ENCODE peak calls at places on chromosomes 7 and 10, in seven cellular contexts. One of them, this sample, is unnamed. For H3K4me1, the result is how much of the 10 kb centered on the place peaks cover.

GRCh38 chr7:109984726-109985125 is 1106.2 kb upstream of the LRRN3 start:
- DNase-seq in SK-N-SH: no peak
- DNase-seq in A549: no peak
- DNase-seq in fibroblast of lung: no peak
- DNase-seq in H1: no peak
- DNase-seq in CD4-positive, alpha-beta memory T cell: no peak
- DNase-seq in endothelial cell of umbilical vein: no peak
- DNase-seq in this sample: no peak

GRCh38 chr10:124194199-124194824 is 100.9 kb upstream of the CHST15 start:
- DNase-seq in CD4-positive, alpha-beta memory T cell: no peak
- DNase-seq in A549: no peak
- DNase-seq in H1: no peak
- DNase-seq in SK-N-SH: no peak
- DNase-seq in endothelial cell of umbilical vein: no peak
- DNase-seq in fibroblast of lung: no peak
- DNase-seq in this sample: no peak

GRCh38 chr10:125982256-125982948 is 86.0 kb downstream of the FANK1 start:
- DNase-seq in endothelial cell of umbilical vein: peak
- DNase-seq in H1: no peak
- DNase-seq in A549: peak
- DNase-seq in CD4-positive, alpha-beta memory T cell: peak
- DNase-seq in fibroblast of lung: peak
- DNase-seq in SK-N-SH: peak
- DNase-seq in this sample: peak

GRCh38 chr7:79339208-79339925 is 114.1 kb downstream of the MAGI2 start:
- DNase-seq in SK-N-SH: no peak
- DNase-seq in A549: no peak
- DNase-seq in fibroblast of lung: no peak
- DNase-seq in H1: no peak
- DNase-seq in endothelial cell of umbilical vein: no peak
- DNase-seq in CD4-positive, alpha-beta memory T cell: no peak
- DNase-seq in this sample: no peak

GRCh38 chr10:18406136-18406535 is 245.3 kb downstream of the NSUN6 start:
- DNase-seq in endothelial cell of umbilical vein: no peak
- DNase-seq in A549: no peak
- DNase-seq in fibroblast of lung: no peak
- DNase-seq in SK-N-SH: no peak
- DNase-seq in H1: no peak
- DNase-seq in CD4-positive, alpha-beta memory T cell: no peak
- DNase-seq in this sample: no peak

GRCh38 chr10:112953760-112954159 is 3.7 kb downstream of the TCF7L2 start:
- DNase-seq in H1: no peak
- DNase-seq in fibroblast of lung: peak
- DNase-seq in SK-N-SH: no peak
- DNase-seq in CD4-positive, alpha-beta memory T cell: no peak
- DNase-seq in endothelial cell of umbilical vein: peak
- DNase-seq in A549: no peak
- DNase-seq in this sample: no peak

GRCh38 chr7:65820287-65820950 is 52.5 kb upstream of the VKORC1L1 start:
- DNase-seq in H1: no peak
- DNase-seq in SK-N-SH: no peak
- DNase-seq in endothelial cell of umbilical vein: no peak
- DNase-seq in CD4-positive, alpha-beta memory T cell: no peak
- DNase-seq in A549: no peak
- DNase-seq in fibroblast of lung: no peak
- DNase-seq in this sample: no peak

GRCh38 chr10:83603708-83604107 is 535.6 kb upstream of the GHITM start:
- DNase-seq in A549: no peak
- DNase-seq in endothelial cell of umbilical vein: peak
- DNase-seq in fibroblast of lung: peak
- DNase-seq in H1: no peak
- DNase-seq in CD4-positive, alpha-beta memory T cell: no peak
- DNase-seq in SK-N-SH: no peak
- DNase-seq in this sample: peak

GRCh38 chr10:86190291-86190690 is 176.3 kb downstream of the GRID1 start:
- DNase-seq in endothelial cell of umbilical vein: no peak
- DNase-seq in A549: no peak
- DNase-seq in SK-N-SH: no peak
- DNase-seq in CD4-positive, alpha-beta memory T cell: no peak
- DNase-seq in H1: no peak
- DNase-seq in fibroblast of lung: no peak
- DNase-seq in this sample: no peak

DNA sequence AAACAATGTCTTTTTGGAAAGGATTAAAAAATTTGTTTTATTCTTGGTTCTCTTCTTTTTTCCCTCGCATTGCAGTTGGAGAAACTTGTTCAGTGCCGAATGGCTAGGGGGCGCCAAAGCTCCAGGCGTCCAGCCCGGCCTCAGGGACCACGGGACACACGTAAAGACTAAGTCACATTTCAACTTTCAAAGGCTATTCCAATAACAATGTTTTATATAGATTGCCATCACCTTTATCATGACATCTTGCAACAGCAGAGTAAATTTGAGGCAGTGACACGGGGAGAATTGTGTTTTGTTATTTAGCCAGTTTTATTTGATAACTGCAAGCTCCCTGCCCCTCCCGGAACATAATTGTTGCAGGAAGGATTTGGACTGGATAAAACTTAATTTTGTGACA is 2.2 kb upstream of the IGFBP3 start:
- DNase-seq in fibroblast of lung: peak
- DNase-seq in SK-N-SH: peak
- DNase-seq in H1: peak
- DNase-seq in CD4-positive, alpha-beta memory T cell: peak
- DNase-seq in A549: no peak
- DNase-seq in endothelial cell of umbilical vein: peak
- DNase-seq in this sample: peak
- H3K4me3 ChIP-seq in fibroblast of lung: peak
- H3K4me3 ChIP-seq in SK-N-SH: peak
- H3K4me3 ChIP-seq in H1: peak
- H3K4me3 ChIP-seq in CD4-positive, alpha-beta memory T cell: no peak
- H3K4me3 ChIP-seq in A549: peak
- H3K4me3 ChIP-seq in endothelial cell of umbilical vein: no peak
- H3K4me3 ChIP-seq in this sample: peak

GRCh38 chr10:71473671-71474599 is 77.2 kb downstream of the CDH23 start:
- DNase-seq in CD4-positive, alpha-beta memory T cell: no peak
- DNase-seq in fibroblast of lung: no peak
- DNase-seq in H1: no peak
- DNase-seq in SK-N-SH: no peak
- DNase-seq in A549: no peak
- DNase-seq in endothelial cell of umbilical vein: no peak
- DNase-seq in this sample: no peak

GRCh38 chr10:71472466-71472865 is 75.7 kb downstream of the CDH23 start:
- DNase-seq in endothelial cell of umbilical vein: no peak
- DNase-seq in H1: no peak
- DNase-seq in A549: no peak
- DNase-seq in CD4-positive, alpha-beta memory T cell: no peak
- DNase-seq in fibroblast of lung: no peak
- DNase-seq in SK-N-SH: no peak
- DNase-seq in this sample: no peak

GRCh38 chr10:71474702-71475242 is 78.1 kb downstream of the CDH23 start:
- DNase-seq in CD4-positive, alpha-beta memory T cell: no peak
- DNase-seq in SK-N-SH: no peak
- DNase-seq in endothelial cell of umbilical vein: no peak
- DNase-seq in fibroblast of lung: no peak
- DNase-seq in A549: no peak
- DNase-seq in H1: no peak
- DNase-seq in this sample: no peak

GRCh38 chr10:71471957-71472365 is 75.2 kb downstream of the CDH23 start:
- DNase-seq in A549: no peak
- DNase-seq in endothelial cell of umbilical vein: no peak
- DNase-seq in H1: no peak
- DNase-seq in CD4-positive, alpha-beta memory T cell: no peak
- DNase-seq in SK-N-SH: no peak
- DNase-seq in fibroblast of lung: no peak
- DNase-seq in this sample: no peak

DNA sequence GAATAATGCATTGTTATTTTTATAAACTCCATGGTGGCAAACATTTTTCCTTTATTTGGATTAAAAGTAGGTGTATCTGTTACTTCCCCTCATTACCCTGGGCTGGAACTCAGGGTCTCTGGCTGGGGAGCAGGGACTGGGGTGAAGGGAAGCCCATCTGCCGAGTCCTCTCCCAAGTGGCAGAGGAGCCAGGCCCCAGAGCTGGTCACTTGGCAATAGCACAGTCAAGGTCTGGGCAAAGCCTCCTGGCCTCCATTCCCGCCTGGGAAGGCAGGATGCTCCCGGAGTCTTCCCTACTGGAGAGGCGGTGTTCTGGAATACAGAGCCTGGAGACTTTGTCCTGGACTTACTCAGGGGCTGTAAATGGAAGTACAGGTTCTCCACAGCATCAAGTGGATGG is 76.2 kb downstream of the CDH23 start:
- DNase-seq in endothelial cell of umbilical vein: no peak
- DNase-seq in A549: no peak
- DNase-seq in CD4-positive, alpha-beta memory T cell: no peak
- DNase-seq in SK-N-SH: no peak
- DNase-seq in H1: no peak
- DNase-seq in fibroblast of lung: no peak
- DNase-seq in this sample: no peak
- H3K4me1 ChIP-seq in endothelial cell of umbilical vein: under half
- H3K4me1 ChIP-seq in A549: under half
- H3K4me1 ChIP-seq in CD4-positive, alpha-beta memory T cell: under half
- H3K4me1 ChIP-seq in SK-N-SH: under half
- H3K4me1 ChIP-seq in H1: under half
- H3K4me1 ChIP-seq in fibroblast of lung: under half
- H3K4me1 ChIP-seq in this sample: under half

GRCh38 chr10:128047991-128048826 is 78.0 kb downstream of the MKI67 start:
- DNase-seq in CD4-positive, alpha-beta memory T cell: peak
- DNase-seq in fibroblast of lung: peak
- DNase-seq in H1: no peak
- DNase-seq in A549: no peak
- DNase-seq in endothelial cell of umbilical vein: peak
- DNase-seq in SK-N-SH: no peak
- DNase-seq in this sample: no peak
- H3K4me3 ChIP-seq in CD4-positive, alpha-beta memory T cell: peak
- H3K4me3 ChIP-seq in fibroblast of lung: no peak
- H3K4me3 ChIP-seq in H1: no peak
- H3K4me3 ChIP-seq in A549: no peak
- H3K4me3 ChIP-seq in endothelial cell of umbilical vein: no peak
- H3K4me3 ChIP-seq in SK-N-SH: no peak
- H3K4me3 ChIP-seq in this sample: no peak

GRCh38 chr7:77542895-77543294 is 5.8 kb downstream of the PTPN12 start:
- DNase-seq in H1: no peak
- DNase-seq in SK-N-SH: no peak
- DNase-seq in A549: no peak
- DNase-seq in fibroblast of lung: no peak
- DNase-seq in CD4-positive, alpha-beta memory T cell: no peak
- DNase-seq in endothelial cell of umbilical vein: no peak
- DNase-seq in this sample: no peak

GRCh38 chr7:77548222-77548621 is 11.1 kb downstream of the PTPN12 start:
- DNase-seq in fibroblast of lung: no peak
- DNase-seq in endothelial cell of umbilical vein: no peak
- DNase-seq in H1: no peak
- DNase-seq in SK-N-SH: no peak
- DNase-seq in A549: no peak
- DNase-seq in CD4-positive, alpha-beta memory T cell: no peak
- DNase-seq in this sample: no peak

GRCh38 chr7:77542399-77542798 is 5.3 kb downstream of the PTPN12 start:
- DNase-seq in endothelial cell of umbilical vein: no peak
- DNase-seq in A549: no peak
- DNase-seq in H1: no peak
- DNase-seq in CD4-positive, alpha-beta memory T cell: no peak
- DNase-seq in SK-N-SH: no peak
- DNase-seq in fibroblast of lung: peak
- DNase-seq in this sample: peak

GRCh38 chr7:77543910-77544309 is 6.8 kb downstream of the PTPN12 start:
- DNase-seq in CD4-positive, alpha-beta memory T cell: no peak
- DNase-seq in A549: no peak
- DNase-seq in endothelial cell of umbilical vein: no peak
- DNase-seq in fibroblast of lung: no peak
- DNase-seq in SK-N-SH: no peak
- DNase-seq in H1: no peak
- DNase-seq in this sample: no peak

GRCh38 chr7:77544523-77544922 is 7.4 kb downstream of the PTPN12 start:
- DNase-seq in endothelial cell of umbilical vein: no peak
- DNase-seq in CD4-positive, alpha-beta memory T cell: no peak
- DNase-seq in fibroblast of lung: no peak
- DNase-seq in SK-N-SH: no peak
- DNase-seq in H1: no peak
- DNase-seq in A549: no peak
- DNase-seq in this sample: no peak
- H3K4me1 ChIP-seq in endothelial cell of umbilical vein: under half
- H3K4me1 ChIP-seq in CD4-positive, alpha-beta memory T cell: under half
- H3K4me1 ChIP-seq in fibroblast of lung: under half
- H3K4me1 ChIP-seq in SK-N-SH: under half
- H3K4me1 ChIP-seq in H1: under half
- H3K4me1 ChIP-seq in A549: half or more
- H3K4me1 ChIP-seq in this sample: half or more

This sample was measured in adipocyte.